ENCODE peak calls at places on chromosome 3, in nine cellular contexts. S is activated CD8-positive, alpha-beta memory T cell treated with anti-CD3 and anti-CD28 coated beads, Interleukin-2, amount 10 ng/mL, durations not matched to agents 7 days and 5 days; X is activated T-cell treated with anti-CD3 and anti-CD28 coated beads for 48 hours; Z is stimulated activated CD4-positive, alpha-beta T cell treated with anti-CD3 and anti-CD28 coated beads, TNF-alpha, amount 100 ng/mL, for 1 hour; U is GM03348; M is EL; G is brain microvascular endothelial cell; H is cardiac septum; D is left colon. A is an unnamed sample.

GRCh38 chr3:197482001-197482400 is 73.8 kb downstream of the BDH1 start:
- DNase-seq in G (peak; percentile 49), S (no peak), U (no peak), M (peak; percentile 45), H (no peak), Z (no peak), X (no peak), D (no peak), A (no peak)

GRCh38 chr3:4581040-4581439 is 87.9 kb downstream of the ITPR1 start:
- DNase-seq in U (no peak), Z (no peak), M (no peak), H (no peak), S (no peak), D (no peak), G (no peak), X (no peak), A (no peak)

GRCh38 chr3:17891139-17891850 is 148.9 kb upstream of the TBC1D5 start:
- DNase-seq in S (no peak), H (no peak), Z (no peak), X (no peak), G (no peak), M (peak; percentile 15), D (no peak), U (peak; percentile 27), A (peak; percentile 49)

GRCh38 chr3:114380233-114380645 is 86.4 kb downstream of the TIGIT start:
- DNase-seq in M (peak; percentile 74), H (peak; percentile 84), X (no peak), Z (no peak), S (no peak), U (peak; percentile 84), D (peak; percentile 29), G (peak; percentile 75), A (no peak)

GRCh38 chr3:102183186-102183585 is 251.6 kb upstream of the ZPLD1 start:
- DNase-seq in H (no peak), X (no peak), D (no peak), G (no peak), Z (no peak), U (no peak), S (no peak), M (no peak), A (no peak)

GRCh38 chr3:194137314-194138097 is 1.6 kb downstream of the HES1 start:
- DNase-seq in Z (no peak), M (peak; percentile 58), U (peak; percentile 53), G (peak; percentile 45), S (peak; percentile 60), X (peak; percentile 29), H (peak; percentile 82), D (peak; percentile 72), A (peak; percentile 67)

GRCh38 chr3:24072193-24072592 is 127.1 kb downstream of the NR1D2 start:
- DNase-seq in U (no peak), S (no peak), D (no peak), G (no peak), X (no peak), M (no peak), H (no peak), Z (no peak), A (no peak)

GRCh38 chr3:42814914-42815507 is 5.8 kb downstream of the ACKR2 start:
- DNase-seq in X (no peak), D (peak; percentile 43), U (no peak), M (no peak), G (no peak), H (no peak), S (no peak), Z (no peak), A (no peak)

GRCh38 chr3:112115161-112115739 is 17.8 kb downstream of the GCSAM start:
- DNase-seq in D (no peak), Z (no peak), U (no peak), H (no peak), S (no peak), X (no peak), G (no peak), M (no peak), A (no peak)

GRCh38 chr3:11944052-11944673 is 60.0 kb upstream of the SYN2 start:
- DNase-seq in X (no peak), U (peak; percentile 53), G (peak; percentile 11), Z (no peak), H (no peak), M (peak; percentile 24), S (no peak), D (peak; percentile 8), A (peak; percentile 20)

GRCh38 chr3:64417816-64418215 is 192.6 kb upstream of the PRICKLE2 start:
- DNase-seq in M (peak; percentile 40), X (no peak), H (no peak), U (peak; percentile 44), S (no peak), Z (no peak), G (peak; percentile 74), D (no peak), A (no peak)

GRCh38 chr3:194404365-194405140 is 5.5 kb upstream of the GP5 start:
- DNase-seq in S (no peak), D (peak; percentile 44), X (no peak), H (no peak), G (peak; percentile 53), Z (no peak), M (peak; percentile 62), U (peak; percentile 40), A (peak; percentile 21)

GRCh38 chr3:177263615-177264365 is 66.5 kb upstream of the TBL1XR1 start:
- DNase-seq in U (peak; percentile 12), S (no peak), D (no peak), M (no peak), G (peak; percentile 1), X (no peak), H (no peak), Z (no peak), A (no peak)

GRCh38 chr3:29099296-29099695 is 181.6 kb upstream of the RBMS3 start:
- DNase-seq in U (no peak), M (no peak), D (no peak), S (no peak), G (no peak), Z (no peak), X (no peak), H (no peak), A (no peak)

GRCh38 chr3:121943434-121943833 is 49.2 kb downstream of the SLC15A2 start:
- DNase-seq in X (no peak), M (no peak), S (no peak), G (no peak), U (no peak), H (no peak), D (no peak), Z (no peak), A (no peak)

GRCh38 chr3:73029321-73029796 is 32.1 kb upstream of the EBLN2 start:
- DNase-seq in X (no peak), S (no peak), Z (no peak), D (no peak), M (peak; percentile 95), U (peak; percentile 75), H (no peak), G (peak; percentile 91), A (peak; percentile 97)

GRCh38 chr3:49422379-49423248 is at the start of gene AMT:
- DNase-seq in D (peak; percentile 75), Z (no peak), H (no peak), U (no peak), X (no peak), G (no peak), M (no peak), S (no peak), A (no peak)

GRCh38 chr3:191686626-191687025 is 225.7 kb downstream of the PYDC2 start:
- DNase-seq in H (no peak), Z (no peak), S (no peak), M (no peak), G (no peak), U (no peak), D (no peak), X (no peak), A (no peak)

GRCh38 chr3:83946045-83946444 is 1012.7 kb upstream of the CADM2 start:
- DNase-seq in G (no peak), Z (no peak), H (no peak), D (no peak), X (no peak), M (no peak), U (no peak), S (no peak), A (no peak)